ENCODE peak calls at places on chromosome 12, in ten cellular contexts. E is GM12878, J is WTC11, X is A549, B is NB4, C is HepG2, V is K562, Q is endothelial cell of umbilical vein, G is H1, R is SK-N-SH. M is an unnamed sample.

GRCh38 chr12:23093488-23093887 is 468.5 kb downstream of the ETNK1 start:
- DNase-seq in G (no peak), C (no peak), X (no peak), E (no peak), J (no peak), V (no peak), R (no peak), B (no peak), Q (no peak), M (no peak)

GRCh38 chr12:63882844-63883243 is 38.3 kb downstream of the SRGAP1 start:
- DNase-seq in E (no peak), V (no peak), B (no peak), J (peak), R (peak), C (no peak), G (no peak), Q (no peak), X (no peak), M (no peak)

GRCh38 chr12:130661501-130662255 is 54.4 kb downstream of the RIMBP2 start:
- DNase-seq in G (no peak), E (no peak), C (peak), Q (no peak), R (no peak), X (no peak), V (no peak), J (no peak), B (peak), M (peak)

GRCh38 chr12:11652351-11653040 is 3.0 kb downstream of the ETV6 start:
- DNase-seq in V (peak), C (no peak), B (peak), R (no peak), J (no peak), X (no peak), E (peak), G (no peak), Q (peak), M (no peak)

GRCh38 chr12:123634142-123634561 is 523 bp downstream of the GTF2H3 start:
- DNase-seq in B (no peak), Q (no peak), G (no peak), J (no peak), X (no peak), C (no peak), E (no peak), R (no peak), V (peak), M (no peak)

GRCh38 chr12:65602579-65603295 is 221.5 kb upstream of the HMGA2 start:
- DNase-seq in Q (peak), C (peak), B (peak), E (no peak), G (peak), V (peak), R (peak), X (peak), J (peak), M (peak)

GRCh38 chr12:108560321-108560721 is 652 bp downstream of the SART3 start:
- DNase-seq in Q (peak), B (peak), J (no peak), C (peak), R (no peak), G (no peak), V (peak), X (no peak), E (no peak), M (no peak)

GRCh38 chr12:130916251-130916911 is 37.3 kb upstream of the ADGRD1 start:
- DNase-seq in C (peak), V (peak), E (peak), Q (peak), R (peak), J (peak), B (peak), X (peak), G (peak), M (peak)

GRCh38 chr12:29207120-29207519 is 58.0 kb downstream of the FAR2 start:
- DNase-seq in G (no peak), X (no peak), B (peak), J (no peak), V (no peak), Q (peak), C (no peak), E (no peak), R (no peak), M (no peak)

GRCh38 chr12:27260746-27261145 is 16.7 kb downstream of the STK38L start:
- DNase-seq in C (no peak), V (no peak), R (no peak), X (no peak), E (no peak), J (no peak), B (no peak), Q (peak), G (no peak), M (no peak)

GRCh38 chr12:57622293-57623245 is 10.4 kb downstream of the B4GALNT1 start:
- DNase-seq in R (no peak), Q (no peak), C (no peak), E (no peak), G (no peak), X (no peak), J (no peak), V (peak), B (no peak), M (no peak)

GRCh38 chr12:19893514-19893913 is 454.2 kb downstream of the AEBP2 start:
- DNase-seq in R (no peak), C (no peak), X (peak), B (peak), G (no peak), E (no peak), Q (peak), V (no peak), J (no peak), M (peak)

GRCh38 chr12:32418903-32419519 is 19.7 kb downstream of the FGD4 start:
- DNase-seq in B (no peak), R (no peak), X (no peak), C (no peak), J (no peak), E (no peak), V (no peak), Q (no peak), G (no peak), M (no peak)

GRCh38 chr12:6376965-6377666 is 1.8 kb upstream of the SCNN1A start:
- DNase-seq in C (no peak), J (no peak), X (no peak), B (no peak), Q (no peak), G (no peak), E (no peak), R (no peak), V (no peak), M (no peak)

GRCh38 chr12:93569656-93570551 is 2.6 kb upstream of the SOCS2 start:
- DNase-seq in G (no peak), Q (peak), R (peak), C (peak), J (peak), V (peak), E (no peak), X (peak), B (peak), M (peak)

GRCh38 chr12:42482820-42483533 is 106.6 kb downstream of the PRICKLE1 start:
- DNase-seq in B (peak), C (peak), G (peak), E (no peak), J (peak), V (peak), X (peak), Q (peak), R (peak), M (no peak)

GRCh38 chr12:70367268-70368141 is 1.4 kb downstream of the KCNMB4 start:
- DNase-seq in V (no peak), G (no peak), E (no peak), B (no peak), C (no peak), J (no peak), Q (peak), R (peak), X (no peak), M (no peak)

GRCh38 chr12:95204141-95204866 is 13.0 kb downstream of the FGD6 start:
- DNase-seq in G (peak), X (peak), Q (peak), B (peak), V (peak), C (no peak), E (no peak), R (no peak), J (peak), M (peak)

GRCh38 chr12:57063991-57064725 is 14.2 kb upstream of the MYO1A start:
- DNase-seq in R (no peak), Q (no peak), V (no peak), E (peak), C (no peak), J (no peak), X (no peak), B (peak), G (no peak), M (no peak)

GRCh38 chr12:31813305-31813704 is 84.5 kb upstream of the AMN1 start:
- DNase-seq in Q (peak), C (peak), X (no peak), B (peak), J (no peak), R (no peak), G (no peak), E (no peak), V (peak), M (no peak)

GRCh38 chr12:90152897-90153624 is 444.4 kb upstream of the ATP2B1 start:
- DNase-seq in R (no peak), J (peak), Q (no peak), X (no peak), V (no peak), E (no peak), G (no peak), C (no peak), B (peak), M (no peak)

GRCh38 chr12:44847403-44847802 is 28.7 kb downstream of the NELL2 start:
- DNase-seq in R (no peak), E (no peak), J (no peak), G (no peak), Q (no peak), V (no peak), X (no peak), B (no peak), C (no peak), M (no peak)

GRCh38 chr12:53190108-53190729 is 9.5 kb upstream of the CSAD start:
- DNase-seq in C (peak), X (peak), B (peak), J (peak), R (peak), E (no peak), Q (peak), G (no peak), V (peak), M (peak)

GRCh38 chr12:72146495-72146894 is 125.7 kb upstream of the TRHDE start:
- DNase-seq in X (no peak), B (no peak), J (no peak), V (no peak), C (no peak), E (no peak), G (no peak), Q (no peak), R (no peak), M (no peak)

GRCh38 chr12:78028426-78028825 is 197.7 kb downstream of the NAV3 start:
- DNase-seq in J (no peak), Q (no peak), C (no peak), B (no peak), X (no peak), R (no peak), G (no peak), V (no peak), E (no peak), M (no peak)

GRCh38 chr12:75596406-75596805 is 85.0 kb upstream of the KRR1 start:
- DNase-seq in X (no peak), Q (no peak), J (no peak), B (no peak), R (no peak), G (no peak), E (no peak), V (no peak), C (peak), M (no peak)

GRCh38 chr12:58608711-58609110 is 311.6 kb downstream of the LRIG3 start:
- DNase-seq in G (no peak), B (no peak), X (no peak), V (no peak), Q (no peak), R (no peak), C (no peak), E (no peak), J (no peak), M (no peak)

GRCh38 chr12:18706798-18707197 is 31.0 kb downstream of the PLCZ1 start:
- DNase-seq in R (no peak), E (no peak), C (no peak), X (no peak), Q (no peak), G (no peak), B (no peak), J (no peak), V (no peak), M (no peak)

GRCh38 chr12:52213541-52214420 is 19.3 kb upstream of the KRT7 start:
- DNase-seq in E (no peak), B (peak), V (peak), Q (peak), G (peak), C (peak), X (peak), R (peak), J (peak), M (peak)

DNA sequence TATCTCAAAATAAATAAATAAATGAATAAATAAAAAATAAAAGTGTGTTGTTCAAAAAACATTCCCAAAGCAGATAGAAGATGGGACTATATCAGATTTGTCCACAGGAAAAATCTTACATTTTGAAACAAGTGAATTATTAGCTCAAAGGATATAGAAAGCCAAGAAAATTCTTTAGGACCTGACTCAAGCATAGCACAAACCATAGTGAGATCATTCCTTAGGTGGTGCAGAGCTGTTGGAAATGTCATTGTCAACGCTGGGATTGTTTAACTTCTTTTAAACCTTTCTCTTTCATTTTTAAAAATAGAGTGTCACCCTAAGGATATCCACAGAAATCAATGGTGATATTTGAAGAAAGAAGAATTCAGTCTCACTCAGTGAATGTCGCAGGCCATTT is 43.5 kb downstream of the DRAM1 start:
- DNase-seq in B (no peak), G (no peak), J (no peak), Q (no peak), E (no peak), C (no peak), V (no peak), R (no peak), X (no peak), M (no peak)
- TF ChIP-seq MAX in B (no peak), G (no peak), J (no peak), Q (no peak), E (no peak), C (no peak), V (no peak), R (no peak), X (no peak), M (no peak)

DNA sequence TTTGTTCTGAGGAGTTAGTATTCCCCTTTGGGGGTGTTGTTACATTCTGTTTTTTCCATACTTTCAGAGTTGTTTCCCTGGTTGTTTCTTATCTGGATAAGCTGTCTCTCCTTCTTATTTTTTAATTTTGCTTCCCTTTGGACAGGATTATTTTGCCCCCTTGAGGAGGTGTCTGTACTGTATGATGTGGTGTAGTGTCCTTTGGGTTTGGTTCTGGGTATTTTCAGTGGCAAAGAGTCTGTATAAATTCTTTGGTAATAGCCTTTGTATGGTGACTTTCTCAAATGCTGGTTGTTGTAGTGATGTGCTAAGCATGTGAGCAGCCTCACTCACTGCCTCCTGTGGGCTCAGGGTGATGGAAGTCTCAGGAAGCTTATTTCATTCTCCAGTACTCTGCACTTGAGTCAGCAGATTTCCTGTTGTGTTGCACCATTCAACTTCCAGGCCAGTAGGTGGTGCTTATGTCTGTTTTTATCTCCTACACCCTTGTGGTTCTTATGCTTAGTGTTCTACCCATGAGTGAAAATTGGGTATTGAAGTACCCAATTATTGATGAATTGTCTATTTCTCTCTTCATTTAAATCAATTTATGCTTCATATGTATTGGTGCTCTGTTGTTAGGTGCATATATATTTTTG is 103.3 kb upstream of the PMCH start:
- DNase-seq in Q (peak), V (peak), J (peak), E (peak), R (peak), X (peak), C (peak), G (no peak), B (peak), M (peak)
- TF ChIP-seq MAX in Q (no peak), V (no peak), J (no peak), E (no peak), R (no peak), X (no peak), C (no peak), G (no peak), B (no peak), M (no peak)

DNA sequence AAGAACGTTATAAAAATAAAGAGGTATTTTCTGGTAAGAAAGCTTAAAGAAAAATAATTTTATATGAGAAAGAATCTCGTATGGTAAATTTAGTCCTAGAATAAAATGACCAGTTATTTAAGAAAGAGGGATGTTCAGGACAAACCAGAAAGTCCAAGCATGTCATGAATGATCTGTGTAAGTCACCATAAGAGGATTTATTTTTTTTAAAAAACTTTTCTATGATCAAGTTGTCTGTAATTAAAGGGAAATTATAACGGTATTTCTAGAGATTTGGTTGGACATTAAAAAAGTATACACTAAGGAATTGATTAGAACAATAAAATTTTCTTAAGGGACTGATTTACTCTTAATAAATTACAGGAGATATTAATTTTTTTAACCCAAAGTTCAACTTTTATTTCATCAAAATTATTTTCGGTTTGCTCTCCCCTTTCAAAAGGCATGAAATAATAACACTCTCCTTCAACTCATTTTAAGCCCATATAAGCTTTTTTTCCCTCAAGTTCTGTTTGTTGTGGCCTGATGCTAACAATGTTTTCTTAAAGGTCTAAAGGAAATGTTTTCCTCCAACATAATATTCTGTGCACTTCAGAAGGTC is 49.9 kb upstream of the CPSF6 start:
- DNase-seq in C (no peak), Q (no peak), E (no peak), G (no peak), B (peak), J (no peak), V (no peak), X (no peak), R (no peak), M (no peak)
- TF ChIP-seq MAX in C (no peak), Q (no peak), E (no peak), G (no peak), B (no peak), J (no peak), V (no peak), X (no peak), R (no peak), M (no peak)

DNA sequence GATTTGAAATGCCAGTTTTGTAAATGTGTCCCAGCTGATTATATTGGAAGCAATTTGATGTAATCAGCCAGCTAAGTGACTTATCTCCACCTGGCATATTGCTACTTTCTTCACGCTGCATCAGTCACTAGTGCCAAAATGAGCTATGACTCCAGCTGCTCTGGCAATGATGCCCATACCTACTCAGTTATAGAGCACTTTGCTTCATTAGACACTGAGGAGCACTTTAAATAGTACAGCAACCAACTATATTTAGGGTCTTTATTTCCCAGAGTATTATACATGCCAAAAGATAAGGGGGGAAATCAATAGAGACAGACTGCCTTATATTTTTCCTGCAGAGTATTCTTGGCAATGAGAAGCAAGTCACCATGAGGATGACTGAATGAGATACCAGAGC is 67.9 kb upstream of the LIN7A start:
- DNase-seq in C (no peak), V (no peak), B (no peak), J (no peak), R (no peak), E (no peak), Q (no peak), G (no peak), X (no peak), M (no peak)
- TF ChIP-seq MAX in C (no peak), V (no peak), B (no peak), J (no peak), R (no peak), E (no peak), Q (no peak), G (no peak), X (no peak), M (no peak)

DNA sequence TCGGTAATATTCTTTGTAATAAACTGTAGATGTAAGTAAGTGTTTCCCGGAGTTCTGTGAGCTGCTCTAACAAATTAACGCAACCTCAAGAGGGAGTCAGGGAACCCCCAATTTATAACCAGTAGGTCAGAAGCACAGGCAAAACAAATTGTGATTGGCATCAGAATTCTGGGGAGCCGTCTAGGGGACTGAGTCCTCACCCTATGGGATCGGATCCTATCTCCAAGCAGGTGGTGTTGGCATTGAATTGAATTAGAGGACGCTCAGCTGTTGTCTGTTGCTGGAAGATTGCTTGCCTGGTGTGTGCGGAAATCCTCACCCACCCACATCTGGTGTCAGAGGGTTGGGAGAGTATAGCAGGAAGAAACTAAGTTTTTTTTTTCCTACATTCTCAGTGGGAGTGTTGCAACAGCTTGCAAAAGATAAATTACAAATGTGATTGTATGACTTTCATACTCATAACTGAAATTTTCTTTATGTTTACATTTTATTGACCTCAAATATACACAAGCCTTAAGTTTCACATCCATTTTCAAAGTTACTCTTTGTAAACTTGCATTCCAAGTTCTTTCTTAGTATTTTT is 5.5 kb downstream of the TMEM52B start:
- DNase-seq in Q (no peak), C (no peak), E (no peak), V (no peak), G (no peak), R (no peak), X (no peak), J (no peak), B (no peak), M (no peak)
- TF ChIP-seq MAX in Q (no peak), C (no peak), E (no peak), V (no peak), G (no peak), R (no peak), X (no peak), J (no peak), B (no peak), M (no peak)

GRCh38 chr12:49359671-49360070 is 7.6 kb upstream of the SPATS2 start:
- DNase-seq in J (no peak), X (no peak), Q (no peak), C (no peak), E (no peak), R (no peak), G (no peak), B (no peak), V (no peak), M (no peak)
- TF ChIP-seq MAX in J (no peak), X (no peak), Q (no peak), C (no peak), E (no peak), R (no peak), G (no peak), B (no peak), V (no peak), M (no peak)

M was measured in HCT116.